ENCODE peak calls at places on chromosomes 2 and 18, in eight cellular contexts. G, X, J, E, T, C, M and K are unnamed samples.

GRCh38 chr2:132415256-132416079 is 1.1 kb upstream of the GPR39 start:
- DNase-seq in M (no peak), G (no peak), X (peak; percentile 52), T (no peak), J (no peak), C (no peak), E (peak; percentile 16), K (no peak)

GRCh38 chr2:24793752-24794477 is 690 bp downstream of the CENPO start:
- DNase-seq in E (no peak), M (no peak), C (no peak), X (peak; percentile 75), J (no peak), T (no peak), G (no peak), K (no peak)

GRCh38 chr2:8146329-8147048 is 535.4 kb upstream of the ID2 start:
- DNase-seq in C (no peak), X (no peak), J (no peak), M (no peak), T (no peak), E (no peak), G (no peak), K (peak; percentile 42)

GRCh38 chr2:50448556-50448955 is 583.4 kb downstream of the NRXN1 start:
- DNase-seq in X (no peak), T (no peak), E (no peak), G (no peak), J (no peak), M (no peak), C (no peak), K (no peak)

GRCh38 chr2:43065871-43066270 is 160.5 kb downstream of the ZFP36L2 start:
- DNase-seq in G (no peak), T (no peak), J (no peak), M (no peak), E (no peak), C (no peak), X (no peak), K (no peak)

GRCh38 chr2:62440281-62440946 is 65.6 kb downstream of the TMEM17 start:
- DNase-seq in X (no peak), C (no peak), G (no peak), J (no peak), T (no peak), M (no peak), E (no peak), K (no peak)

GRCh38 chr2:3175568-3175955 is 202.1 kb downstream of the EIPR1 start:
- DNase-seq in J (no peak), T (peak; percentile 40), E (no peak), G (no peak), C (no peak), X (no peak), M (no peak), K (no peak)

GRCh38 chr2:180734382-180734781 is 246.0 kb upstream of the UBE2E3 start:
- DNase-seq in M (no peak), C (no peak), G (no peak), J (no peak), X (peak; percentile 29), E (no peak), T (no peak), K (no peak)

GRCh38 chr18:68181956-68182355 is 533.0 kb downstream of the TMX3 start:
- DNase-seq in T (no peak), M (no peak), C (no peak), X (no peak), J (no peak), G (no peak), E (no peak), K (no peak)

GRCh38 chr2:3094999-3095958 is 282.3 kb downstream of the EIPR1 start:
- DNase-seq in C (no peak), T (peak; percentile 73), M (no peak), J (peak; percentile 85), G (no peak), E (no peak), X (no peak), K (no peak)

GRCh38 chr2:62822549-62822948 is 117.0 kb downstream of the EHBP1 start:
- DNase-seq in C (no peak), M (no peak), E (no peak), G (no peak), T (no peak), X (no peak), J (no peak), K (no peak)

GRCh38 chr18:47399475-47399874 is 148.0 kb upstream of the SKOR2 start:
- DNase-seq in G (no peak), X (no peak), E (no peak), C (no peak), J (no peak), T (no peak), M (no peak), K (no peak)

GRCh38 chr2:156458229-156458584 is 22.0 kb downstream of the GPD2 start:
- DNase-seq in G (no peak), M (no peak), E (no peak), T (no peak), X (no peak), J (no peak), C (no peak), K (no peak)

GRCh38 chr18:59446012-59446411 is 86.9 kb upstream of the LMAN1 start:
- DNase-seq in E (no peak), G (no peak), J (no peak), C (no peak), M (no peak), X (peak; percentile 62), T (no peak), K (no peak)

GRCh38 chr2:8426577-8426976 is 255.3 kb upstream of the ID2 start:
- DNase-seq in G (no peak), M (no peak), C (no peak), E (no peak), X (no peak), J (no peak), T (no peak), K (no peak)

GRCh38 chr2:209470466-209470865 is 46.6 kb downstream of the MAP2 start:
- DNase-seq in J (no peak), M (no peak), C (no peak), G (no peak), T (no peak), E (no peak), X (no peak), K (no peak)

GRCh38 chr2:176175729-176176074 is 12.8 kb upstream of the HOXD1 start:
- DNase-seq in X (peak; percentile 39), G (no peak), C (no peak), E (no peak), M (no peak), T (no peak), J (no peak), K (no peak)

GRCh38 chr2:216056739-216057138 is 24.9 kb downstream of the PECR start:
- DNase-seq in X (no peak), T (no peak), E (no peak), C (no peak), G (no peak), J (no peak), M (no peak), K (no peak)
- H3K27ac ChIP-seq in X (no peak overlapping the region), T (no peak overlapping the region), E (no peak overlapping the region), C (peak overlapping the region; percentile 73), G (no peak overlapping the region), J (no peak overlapping the region), M (no peak overlapping the region), K (peak overlapping the region; percentile 81)

DNA sequence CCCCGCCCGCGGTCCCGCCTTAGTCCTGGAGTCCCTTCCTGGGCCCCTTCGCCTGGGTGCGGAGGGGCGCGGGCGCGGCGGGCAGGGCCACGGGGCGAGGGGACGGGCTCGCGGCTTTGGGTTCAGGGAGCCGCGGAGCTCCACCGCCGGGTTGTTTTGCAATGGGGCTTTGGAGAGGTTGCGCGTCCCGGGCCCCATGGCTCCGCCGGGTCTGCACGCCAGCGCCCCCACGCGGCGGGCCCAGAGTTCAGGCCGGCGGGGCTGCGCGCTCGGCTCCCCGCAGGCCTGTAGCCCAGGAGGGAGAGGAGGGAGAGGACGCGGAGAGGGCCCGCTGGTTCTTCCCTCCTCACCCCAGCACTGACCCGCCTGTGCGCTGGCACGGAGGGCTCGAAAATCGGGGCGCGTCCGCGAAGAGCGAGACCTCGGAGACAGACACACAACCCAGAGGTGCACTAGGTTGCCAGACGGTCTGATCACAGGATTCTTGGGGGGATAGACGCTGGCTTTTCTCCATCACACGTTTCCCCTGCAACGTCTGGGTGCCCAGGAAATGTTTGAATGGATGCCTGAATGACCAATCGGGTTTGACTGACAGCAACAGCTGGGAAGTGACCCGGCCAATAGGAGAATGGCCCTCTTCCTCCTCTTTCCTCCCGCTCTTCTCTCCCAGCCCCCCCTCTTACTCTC is 4.9 kb upstream of the SIX2 start:
- DNase-seq in J (peak; percentile 70), X (peak; percentile 85), G (no peak), M (no peak), C (no peak), E (no peak), T (no peak), K (peak; percentile 64)
- TF ChIP-seq CTCF in J (peak; percentile 47), X (peak; percentile 70), G (peak; percentile 39), M (peak; percentile 37), C (peak; percentile 24), E (no peak), T (peak; percentile 86), K (peak; percentile 56)

GRCh38 chr2:127652786-127653357 is 6.9 kb downstream of the GPR17 start:
- DNase-seq in J (no peak), X (no peak), C (no peak), T (no peak), G (no peak), E (no peak), M (no peak), K (no peak)
- H3K27ac ChIP-seq in J (no peak overlapping the region), X (no peak overlapping the region), C (peak overlapping the region; percentile 66), T (no peak overlapping the region), G (peak overlapping the region; percentile 92), E (no peak overlapping the region), M (no peak overlapping the region), K (no peak overlapping the region)

GRCh38 chr2:86790828-86791561 is at the start of gene CD8A:
- DNase-seq in J (no peak), E (no peak), C (no peak), G (no peak), X (peak; percentile 56), T (no peak), M (no peak), K (no peak)

GRCh38 chr2:86793752-86794151 is 3.0 kb upstream of the CD8A start:
- DNase-seq in J (no peak), G (no peak), T (no peak), X (no peak), M (no peak), C (no peak), E (no peak), K (no peak)

GRCh38 chr2:86791574-86791973 is 861 bp upstream of the CD8A start:
- DNase-seq in J (no peak), X (peak; percentile 43), T (no peak), C (no peak), E (no peak), G (no peak), M (no peak), K (no peak)

GRCh38 chr2:86790134-86790827 is 432 bp downstream of the CD8A start:
- DNase-seq in E (no peak), X (peak; percentile 47), G (no peak), C (no peak), J (no peak), T (no peak), M (no peak), K (peak; percentile 23)

GRCh38 chr2:86794866-86795265 is 4.2 kb upstream of the CD8A start:
- DNase-seq in M (no peak), X (no peak), J (no peak), G (no peak), E (no peak), T (no peak), C (no peak), K (no peak)
- TF ChIP-seq CTCF in M (no peak), X (no peak), J (no peak), G (no peak), E (no peak), T (no peak), C (no peak), K (no peak)

GRCh38 chr18:75211002-75211621 is 515 bp downstream of the TSHZ1 start:
- DNase-seq in X (peak; percentile 37), E (no peak), T (no peak), C (no peak), M (no peak), G (no peak), J (peak; percentile 23), K (no peak)
- H3K27ac ChIP-seq in X (no peak overlapping the region), E (peak overlapping the region; percentile 99), T (peak overlapping the region; percentile 100), C (peak overlapping the region; percentile 99), M (peak overlapping the region; percentile 31), G (peak overlapping the region; percentile 97), J (peak overlapping the region; percentile 93), K (peak overlapping the region; percentile 95)